ENCODE peak calls at places on chromosomes 2 and 18, in four cellular contexts. V is K562, P is HepG2, B is GM12878. C is an unnamed sample.

GRCh38 chr18:68796936-68797690 is 767 bp upstream of the CCDC102B start:
- DNase-seq in V (no peak), P (no peak), B (no peak), C (no peak)

GRCh38 chr2:25483584-25484266 is 142.0 kb upstream of the DNMT3A start:
- DNase-seq in V (no peak), P (no peak), B (no peak), C (no peak)

GRCh38 chr2:143608758-143609157 is 479.5 kb downstream of the ARHGAP15 start:
- DNase-seq in V (no peak), P (no peak), B (no peak), C (no peak)

GRCh38 chr18:35130236-35130635 is 89.0 kb downstream of the MAPRE2 start:
- DNase-seq in V (peak; percentile 27), P (no peak), B (no peak), C (no peak)

GRCh38 chr2:174617713-174618112 is 20.1 kb upstream of the WIPF1 start:
- DNase-seq in V (no peak), P (no peak), B (no peak), C (no peak)

GRCh38 chr2:9819551-9819950 is 23.7 kb upstream of the TAF1B start:
- DNase-seq in V (no peak), P (no peak), B (no peak), C (no peak)

GRCh38 chr2:19955544-19956422 is 34.1 kb downstream of the WDR35 start:
- DNase-seq in V (peak; percentile 57), P (peak; percentile 79), B (peak; percentile 24), C (peak; percentile 36)

GRCh38 chr2:217451634-217452033 is 551.2 kb downstream of the TNS1 start:
- DNase-seq in V (no peak), P (peak; percentile 23), B (no peak), C (no peak)

GRCh38 chr2:196252408-196253114 is 81.2 kb upstream of the STK17B start:
- DNase-seq in V (no peak), P (no peak), B (no peak), C (no peak)

GRCh38 chr2:120776649-120777048 is 41.0 kb downstream of the GLI2 start:
- DNase-seq in V (no peak), P (no peak), B (no peak), C (no peak)

GRCh38 chr2:120777170-120777751 is 41.6 kb downstream of the GLI2 start:
- DNase-seq in V (no peak), P (no peak), B (no peak), C (no peak)

GRCh38 chr2:120775801-120776589 is 40.3 kb downstream of the GLI2 start:
- DNase-seq in V (no peak), P (no peak), B (no peak), C (no peak)

GRCh38 chr2:120778244-120778643 is 42.6 kb downstream of the GLI2 start:
- DNase-seq in V (no peak), P (no peak), B (no peak), C (no peak)

DNA sequence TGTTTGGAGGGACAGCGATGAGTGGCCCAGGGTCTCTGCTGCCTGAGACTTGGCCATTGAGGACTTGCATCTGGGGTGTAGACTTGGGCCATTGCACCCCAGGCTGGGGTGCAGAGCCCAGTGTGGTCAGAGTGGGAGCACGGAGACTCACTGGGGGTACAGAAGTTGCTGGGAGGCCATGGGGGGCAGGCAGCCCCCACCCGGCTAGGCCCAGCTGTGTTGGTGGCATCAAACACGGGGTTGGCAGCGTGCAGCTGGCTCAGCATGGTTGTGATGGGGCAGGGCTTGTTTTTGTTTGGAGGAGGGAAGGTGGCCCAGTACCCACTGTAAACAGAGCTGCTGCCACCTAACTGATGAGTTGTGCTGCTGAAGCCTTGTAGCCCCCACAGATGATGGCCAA is 42.1 kb downstream of the GLI2 start:
- DNase-seq in V (no peak), P (no peak), B (no peak), C (no peak)
- TF ChIP-seq CBX5 in V (no peak), P (no peak), B (no peak), C (no peak)

GRCh38 chr2:157055660-157056199 is 201.8 kb upstream of the GALNT5 start:
- DNase-seq in V (no peak), P (peak; percentile 27), B (no peak), C (no peak)
- TF ChIP-seq CBX5 in V (no peak), P (no peak), B (no peak), C (no peak)

GRCh38 chr2:152473151-152473857 is 138.3 kb downstream of the FMNL2 start:
- DNase-seq in V (no peak), P (peak; percentile 51), B (no peak), C (no peak)

GRCh38 chr2:152475982-152476381 is 141.0 kb downstream of the FMNL2 start:
- DNase-seq in V (no peak), P (no peak), B (no peak), C (no peak)

GRCh38 chr2:152471013-152471412 is 136.0 kb downstream of the FMNL2 start:
- DNase-seq in V (no peak), P (peak; percentile 46), B (no peak), C (no peak)

GRCh38 chr2:152471499-152471898 is 136.5 kb downstream of the FMNL2 start:
- DNase-seq in V (no peak), P (no peak), B (no peak), C (no peak)

DNA sequence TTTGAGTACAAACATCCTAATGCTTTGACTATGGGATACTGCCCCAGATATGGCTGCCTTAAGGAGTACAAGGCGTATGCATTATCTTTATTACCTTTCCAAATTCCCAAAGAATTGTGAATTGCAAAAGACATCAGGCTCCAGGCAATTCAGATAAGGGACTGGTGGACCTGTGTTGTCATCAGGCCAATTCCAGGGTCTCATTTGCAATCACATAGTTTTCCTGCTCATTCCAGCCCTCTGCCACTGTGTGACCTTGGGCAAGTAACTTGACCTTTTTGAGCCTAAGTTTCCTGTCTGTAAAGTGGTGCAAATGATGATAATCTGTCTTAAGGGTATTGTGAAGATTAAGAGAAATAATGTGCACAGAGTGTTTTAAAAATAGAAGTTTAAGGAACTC is 137.6 kb downstream of the FMNL2 start:
- DNase-seq in V (no peak), P (peak; percentile 82), B (no peak), C (no peak)
- TF ChIP-seq CBX5 in V (no peak), P (no peak), B (no peak), C (no peak)

GRCh38 chr2:88601302-88601701 is 26.0 kb downstream of the EIF2AK3 start:
- DNase-seq in V (no peak), P (no peak), B (no peak), C (no peak)
- TF ChIP-seq CBX5 in V (no peak), P (no peak), B (no peak), C (no peak)

DNA sequence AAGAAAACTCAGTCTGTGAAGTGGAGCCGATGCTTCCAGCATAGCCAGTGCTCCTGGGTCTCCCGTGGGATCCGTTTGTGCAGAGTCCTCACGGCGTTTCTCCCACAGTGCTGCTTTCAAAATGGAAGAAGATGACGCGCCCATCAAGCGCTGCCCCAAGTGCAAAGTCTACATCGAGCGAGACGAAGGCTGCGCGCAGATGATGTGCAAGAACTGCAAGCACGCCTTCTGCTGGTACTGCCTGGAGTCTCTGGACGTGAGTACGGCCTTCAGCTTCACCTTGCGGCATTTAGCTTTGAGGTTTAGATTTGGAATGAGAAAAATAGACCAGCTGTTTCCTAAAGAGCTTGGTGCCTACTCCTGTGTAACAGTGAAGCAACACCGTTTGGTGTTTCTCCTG is 107.0 kb downstream of the RNF144A start:
- DNase-seq in V (no peak), P (no peak), B (no peak), C (no peak)
- TF ChIP-seq CBX5 in V (no peak), P (no peak), B (no peak), C (no peak)

DNA sequence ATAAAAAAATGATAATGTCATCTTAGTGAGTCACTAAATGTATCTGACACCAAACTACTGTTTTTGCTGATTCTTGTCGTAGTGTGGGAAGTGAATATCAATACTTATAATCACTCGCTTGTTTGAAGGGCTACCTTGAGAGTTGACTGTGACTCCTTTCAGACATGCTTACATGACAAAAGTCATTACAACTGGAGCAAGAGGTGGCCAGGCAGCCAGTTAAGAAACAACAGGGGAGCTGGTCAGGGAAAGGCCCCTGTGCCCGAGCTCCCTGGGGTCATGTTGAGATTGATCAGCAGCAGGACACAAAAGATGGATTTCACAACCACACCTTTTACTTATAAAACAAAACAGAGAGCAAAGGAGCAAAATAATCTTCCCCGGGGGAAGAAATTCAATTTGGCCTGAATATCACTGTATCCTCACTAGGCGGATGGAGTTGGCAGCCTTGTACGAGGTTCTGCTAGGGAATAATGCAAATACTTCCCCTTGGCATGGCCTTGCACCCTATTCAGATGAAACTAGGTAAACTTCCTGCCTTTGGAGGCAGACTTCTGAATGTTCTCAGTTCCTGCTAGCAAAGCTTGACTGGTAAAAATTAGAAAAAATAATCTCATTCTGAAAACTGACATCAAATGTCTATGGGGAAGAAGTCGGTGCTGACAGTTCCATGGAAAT is 101.2 kb downstream of the DYNC1I2 start:
- DNase-seq in V (no peak), P (no peak), B (no peak), C (peak; percentile 15)
- TF ChIP-seq CBX5 in V (no peak), P (no peak), B (no peak), C (no peak)

DNA sequence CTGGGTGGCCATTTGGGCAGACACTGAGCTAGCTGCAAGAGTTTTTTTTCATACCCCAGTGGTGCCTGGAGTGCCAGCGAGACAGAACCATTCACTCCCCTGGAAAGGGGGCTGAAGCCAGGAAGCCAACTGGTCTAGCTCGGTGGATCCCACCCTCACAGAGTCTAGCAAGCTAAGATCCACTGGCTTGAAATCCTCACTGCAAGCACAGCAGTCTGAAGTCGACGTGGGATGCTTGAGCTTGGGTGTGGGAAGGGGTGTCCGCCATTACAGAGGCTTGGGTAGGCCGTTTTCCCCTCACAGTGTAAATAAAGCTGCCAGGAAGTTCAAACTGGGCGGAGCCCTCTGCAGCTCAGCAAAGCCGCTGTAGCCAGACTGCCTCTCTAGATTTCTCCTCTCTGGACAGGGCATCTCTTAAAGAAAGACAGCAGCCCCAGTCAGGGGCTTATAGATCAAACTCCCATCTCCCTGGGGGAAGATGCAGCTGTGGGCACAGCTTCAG is 69.6 kb upstream of the WDSUB1 start:
- DNase-seq in V (no peak), P (no peak), B (no peak), C (no peak)
- TF ChIP-seq CBX5 in V (no peak), P (no peak), B (no peak), C (no peak)

C was measured in H1.